ENCODE peak calls at places on chromosomes 3 and 15, in eight cellular contexts. G is pancreas, E is coronary artery, L is lower lobe of right lung, U is ovary, K is mammary epithelial cell, Y is MM.1S, N is body of pancreas. O is an unnamed sample.

GRCh38 chr15:70281261-70281810 is 183.6 kb upstream of the TLE3 start:
- DNase-seq in N (no peak), Y (no peak), L (no peak), E (peak; percentile 43), G (no peak), U (no peak), K (no peak), O (no peak)

GRCh38 chr3:123159926-123160635 is 41.7 kb upstream of the SEC22A start:
- DNase-seq in U (no peak), K (no peak), Y (no peak), N (no peak), E (no peak), L (no peak), G (no peak), O (no peak)

GRCh38 chr15:70415330-70415884 is 317.7 kb upstream of the TLE3 start:
- DNase-seq in G (no peak), N (no peak), E (no peak), L (no peak), U (no peak), Y (no peak), K (no peak), O (no peak)

GRCh38 chr3:123540285-123540684 is 44.6 kb downstream of the HACD2 start:
- DNase-seq in G (no peak), U (no peak), L (no peak), N (no peak), E (no peak), K (no peak), Y (peak; percentile 44), O (no peak)

GRCh38 chr15:101844916-101845315 is 32.9 kb downstream of the OR4F15 start:
- DNase-seq in Y (no peak), E (no peak), U (no peak), L (no peak), K (no peak), N (no peak), G (no peak), O (no peak)

GRCh38 chr3:197168606-197169005 is 129.8 kb downstream of the DLG1 start:
- DNase-seq in Y (no peak), N (no peak), U (no peak), L (no peak), G (no peak), E (no peak), K (no peak), O (no peak)

GRCh38 chr3:178602864-178603263 is 66.6 kb downstream of the KCNMB2 start:
- DNase-seq in N (no peak), U (no peak), G (no peak), K (no peak), L (no peak), E (no peak), Y (no peak), O (no peak)

GRCh38 chr15:31274496-31275330 is 51.9 kb upstream of the KLF13 start:
- DNase-seq in N (no peak), E (peak; percentile 71), Y (no peak), G (no peak), U (no peak), L (no peak), K (no peak), O (peak; percentile 5)

GRCh38 chr3:169665264-169666078 is 2.0 kb upstream of the MECOM start:
- DNase-seq in E (no peak), Y (no peak), G (no peak), U (no peak), L (no peak), N (no peak), K (no peak), O (no peak)

GRCh38 chr3:13493867-13494441 is 13.8 kb downstream of the HDAC11 start:
- DNase-seq in E (no peak), N (no peak), L (no peak), G (no peak), K (no peak), U (peak; percentile 11), Y (no peak), O (no peak)

GRCh38 chr15:93649691-93650235 is 560.8 kb upstream of the RGMA start:
- DNase-seq in Y (no peak), U (no peak), K (no peak), G (no peak), N (no peak), L (no peak), E (no peak), O (no peak)

GRCh38 chr3:43222594-43222993 is 63.7 kb upstream of the SNRK start:
- DNase-seq in L (no peak), E (no peak), N (no peak), U (no peak), Y (no peak), K (no peak), G (no peak), O (peak; percentile 39)

GRCh38 chr15:77513226-77513625 is 92.5 kb downstream of the HMG20A start:
- DNase-seq in G (no peak), N (no peak), E (no peak), K (no peak), L (no peak), U (peak; percentile 3), Y (no peak), O (no peak)
- H3K4me3 ChIP-seq in G (no peak overlapping the region), N (no peak overlapping the region), E (no peak overlapping the region), K (no peak overlapping the region), L (no peak overlapping the region), U (no peak overlapping the region), Y (no peak overlapping the region), O (no peak overlapping the region)

GRCh38 chr3:140630866-140631265 is 47.0 kb upstream of the TRIM42 start:
- DNase-seq in U (no peak), G (no peak), N (no peak), Y (no peak), L (no peak), E (no peak), K (no peak), O (no peak)
- H3K27ac ChIP-seq in U (no peak overlapping the region), G (no peak overlapping the region), N (no peak overlapping the region), Y (no peak overlapping the region), L (no peak overlapping the region), E (no peak overlapping the region), K (no peak overlapping the region), O (no peak overlapping the region)

GRCh38 chr3:141370065-141370533 is 1.8 kb downstream of the ZBTB38 start:
- DNase-seq in G (no peak), Y (peak; percentile 95), U (peak; percentile 58), E (peak; percentile 79), K (peak; percentile 46), L (no peak), N (peak; percentile 68), O (peak; percentile 45)
- TF ChIP-seq CTCF in G (no peak), Y (peak; percentile 69), U (peak; percentile 20), E (peak; percentile 24), K (no peak), L (peak; percentile 36), N (peak; percentile 37), O (peak; percentile 27)

GRCh38 chr15:84831028-84831427 is 13.9 kb downstream of the ALPK3 start:
- DNase-seq in E (no peak), N (no peak), G (no peak), L (no peak), U (no peak), Y (no peak), K (no peak), O (no peak)
- H3K4me3 ChIP-seq in E (no peak overlapping the region), N (no peak overlapping the region), G (no peak overlapping the region), L (no peak overlapping the region), U (no peak overlapping the region), Y (no peak overlapping the region), K (no peak overlapping the region), O (no peak overlapping the region)

GRCh38 chr15:76793162-76793561 is 112.0 kb downstream of the SCAPER start:
- DNase-seq in U (no peak), N (no peak), G (no peak), Y (no peak), L (no peak), K (no peak), E (no peak), O (no peak)
- H3K27ac ChIP-seq in U (no peak overlapping the region), N (no peak overlapping the region), G (no peak overlapping the region), Y (no peak overlapping the region), L (no peak overlapping the region), K (no peak overlapping the region), E (no peak overlapping the region), O (no peak overlapping the region)

GRCh38 chr15:33766329-33766728 is 202.0 kb upstream of the CHRM5 start:
- DNase-seq in U (no peak), L (no peak), N (no peak), Y (no peak), E (no peak), G (no peak), K (no peak), O (no peak)
- TF ChIP-seq CTCF in U (no peak), L (no peak), N (no peak), Y (peak; percentile 18), E (no peak), G (no peak), K (peak; percentile 2), O (no peak)

GRCh38 chr15:42549052-42549491 is 434 bp downstream of the HAUS2 start:
- DNase-seq in G (no peak), N (peak; percentile 11), E (no peak), U (no peak), K (no peak), L (no peak), Y (peak; percentile 46), O (no peak)

GRCh38 chr15:42548258-42549051 is at the start of the genes HAUS2 and LRRC57:
- DNase-seq in E (peak; percentile 90), Y (peak; percentile 93), G (peak; percentile 94), K (peak; percentile 88), N (peak; percentile 90), U (peak; percentile 90), L (peak; percentile 93), O (peak; percentile 83)

GRCh38 chr15:42553549-42553948 is 4.9 kb downstream of the HAUS2 start:
- DNase-seq in E (no peak), L (no peak), G (no peak), K (no peak), Y (no peak), N (no peak), U (no peak), O (no peak)

GRCh38 chr15:42547926-42548257 is 701 bp downstream of the LRRC57 start:
- DNase-seq in U (no peak), Y (peak; percentile 38), K (no peak), L (no peak), G (no peak), E (no peak), N (no peak), O (no peak)

DNA sequence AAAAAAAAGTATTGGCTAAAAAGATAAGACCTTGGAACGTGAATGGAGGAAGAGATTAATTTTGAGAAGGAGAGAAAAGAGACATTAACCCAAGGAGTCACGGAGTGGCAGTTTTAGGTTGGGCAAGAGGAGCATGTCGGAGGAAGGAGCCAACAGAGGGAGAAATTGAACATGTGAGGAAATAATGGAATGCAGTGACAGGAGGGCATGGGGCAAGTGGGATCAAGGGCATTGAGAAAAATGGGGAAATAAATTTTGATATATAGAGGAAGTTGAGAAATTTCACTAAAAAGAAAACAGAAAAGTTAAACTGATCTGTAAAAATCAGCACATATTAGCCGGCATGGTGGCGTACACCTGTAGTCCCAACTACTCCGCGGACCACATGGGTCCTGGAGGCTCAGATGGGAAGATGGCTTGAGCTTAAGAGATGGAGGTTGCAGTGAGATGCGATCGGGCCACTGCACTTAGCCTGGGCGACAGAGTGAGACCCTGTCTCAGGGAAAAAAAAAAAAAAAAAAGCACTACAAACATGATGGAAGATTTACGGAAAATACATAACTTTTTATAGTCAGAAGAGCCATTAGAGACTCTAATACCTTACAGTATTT is 1.2 kb downstream of the HAUS2 start:
- DNase-seq in U (no peak), N (no peak), K (no peak), E (no peak), L (no peak), G (no peak), Y (no peak), O (no peak)
- H3K4me3 ChIP-seq in U (no peak overlapping the region), N (no peak overlapping the region), K (peak overlapping the region; percentile 21), E (peak overlapping the region; percentile 82), L (peak overlapping the region; percentile 84), G (peak overlapping the region; percentile 90), Y (peak overlapping the region; percentile 88), O (peak overlapping the region; percentile 99)

O was measured in DND-41.